ENCODE peak calls at places on chromosomes 13 and 19, in five cellular contexts. F, Q, X, G and O are unnamed samples.

GRCh38 chr13:113605461-113605860 is 20.9 kb downstream of the TFDP1 start:
- DNase-seq in F (no peak), Q (no peak), X (no peak), G (no peak), O (no peak)

GRCh38 chr19:4713384-4713951 is 10.2 kb downstream of the DPP9 start:
- DNase-seq in F (peak; percentile 100), Q (no peak), X (no peak), G (no peak), O (no peak)

GRCh38 chr19:48745208-48745995 is 1.3 kb downstream of the IZUMO1 start:
- DNase-seq in F (peak; percentile 63), Q (no peak), X (peak; percentile 69), G (no peak), O (peak; percentile 88)

GRCh38 chr19:18058208-18059009 is 28.3 kb downstream of the IL12RB1 start:
- DNase-seq in F (peak; percentile 80), Q (peak; percentile 83), X (peak; percentile 85), G (peak; percentile 21), O (peak; percentile 88)

GRCh38 chr19:14804755-14805154 is 26.4 kb upstream of the ADGRE2 start:
- DNase-seq in F (no peak), Q (no peak), X (no peak), G (no peak), O (no peak)

GRCh38 chr13:98761126-98761978 is 8.9 kb upstream of the SLC15A1 start:
- DNase-seq in F (no peak), Q (no peak), X (no peak), G (no peak), O (no peak)

GRCh38 chr19:51301266-51301665 is 10.2 kb upstream of the IGLON5 start:
- DNase-seq in F (no peak), Q (no peak), X (no peak), G (no peak), O (no peak)

GRCh38 chr13:93922063-93922462 is 557.4 kb downstream of the DCT start:
- DNase-seq in F (peak; percentile 10), Q (no peak), X (no peak), G (no peak), O (no peak)

GRCh38 chr19:51064534-51065220 is at the start of gene KLK13:
- DNase-seq in F (no peak), Q (peak; percentile 47), X (peak; percentile 94), G (no peak), O (no peak)

GRCh38 chr13:30790592-30790991 is 55.2 kb downstream of the ALOX5AP start:
- DNase-seq in F (no peak), Q (no peak), X (no peak), G (no peak), O (no peak)

GRCh38 chr19:3809881-3810707 is 23.9 kb upstream of the MATK start:
- DNase-seq in F (no peak), Q (no peak), X (no peak), G (no peak), O (no peak)

GRCh38 chr19:39319098-39319891 is 1.4 kb downstream of the LRFN1 start:
- DNase-seq in F (no peak), Q (no peak), X (no peak), G (no peak), O (no peak)

GRCh38 chr19:33802801-33803200 is 6.1 kb downstream of the KCTD15 start:
- DNase-seq in F (no peak), Q (no peak), X (no peak), G (no peak), O (no peak)

GRCh38 chr13:51681037-51681678 is 96.9 kb downstream of the WDFY2 start:
- DNase-seq in F (peak; percentile 91), Q (no peak), X (no peak), G (no peak), O (peak; percentile 44)

GRCh38 chr19:49224856-49225255 is 67.3 kb downstream of the TRPM4 start:
- DNase-seq in F (peak; percentile 88), Q (no peak), X (peak; percentile 61), G (no peak), O (peak; percentile 91)

GRCh38 chr13:87941244-87941643 is 270.1 kb downstream of the SLITRK5 start:
- DNase-seq in F (peak; percentile 58), Q (no peak), X (no peak), G (no peak), O (no peak)

GRCh38 chr13:97018029-97018819 is 23.9 kb upstream of the OXGR1 start:
- DNase-seq in F (peak; percentile 72), Q (no peak), X (peak; percentile 16), G (no peak), O (peak; percentile 63)
- TF ChIP-seq CTCF in F (peak; percentile 84), Q (peak; percentile 70), X (peak; percentile 78), G (peak; percentile 92), O (peak; percentile 86)

GRCh38 chr19:12840091-12841079 is 2.1 kb downstream of the MAST1 start:
- DNase-seq in F (peak; percentile 93), Q (peak; percentile 64), X (peak; percentile 97), G (no peak), O (peak; percentile 91)
- H3K27me3 ChIP-seq in F (no peaks in the 10 kb centered on the region), Q (peaks cover 8% of the 10 kb centered on the region), X (no peaks in the 10 kb centered on the region), G (peaks cover 42% of the 10 kb centered on the region), O (no peaks in the 10 kb centered on the region)

GRCh38 chr13:104206450-104207044 is 1140.3 kb upstream of the SLC10A2 start:
- DNase-seq in F (no peak), Q (no peak), X (no peak), G (no peak), O (no peak)

GRCh38 chr13:104198811-104199210 is 1132.6 kb upstream of the SLC10A2 start:
- DNase-seq in F (no peak), Q (no peak), X (no peak), G (no peak), O (no peak)

DNA sequence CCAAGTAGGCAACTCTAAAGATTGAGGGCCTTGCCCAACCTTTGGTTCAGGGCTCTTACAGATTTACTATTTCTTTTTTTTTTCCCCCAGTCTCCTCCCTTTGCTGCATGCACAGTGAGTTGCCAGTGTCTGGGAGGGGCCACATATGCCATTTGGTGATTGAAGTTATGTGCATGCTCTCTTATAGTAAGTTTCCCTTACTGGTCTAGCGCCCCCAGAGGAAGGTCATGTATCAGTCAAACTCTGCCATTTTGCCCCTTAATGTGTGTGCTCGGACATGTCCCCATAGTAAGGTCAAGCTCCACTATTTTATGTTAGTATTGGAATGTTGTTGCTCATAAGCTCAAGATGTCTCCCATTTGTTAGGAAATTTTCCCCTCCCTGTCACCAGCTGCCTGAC is 1138.0 kb upstream of the SLC10A2 start:
- DNase-seq in F (no peak), Q (no peak), X (no peak), G (no peak), O (no peak)
- TF ChIP-seq CTCF in F (peak; percentile 46), Q (no peak), X (no peak), G (no peak), O (peak; percentile 28)

GRCh38 chr19:676343-677105 is at the start of gene FSTL3:
- DNase-seq in F (peak; percentile 15), Q (peak; percentile 73), X (no peak), G (no peak), O (no peak)
- H3K27me3 ChIP-seq in F (no peaks in the 10 kb centered on the region), Q (no peaks in the 10 kb centered on the region), X (no peaks in the 10 kb centered on the region), G (no peaks in the 10 kb centered on the region), O (peaks cover 7% of the 10 kb centered on the region)

DNA sequence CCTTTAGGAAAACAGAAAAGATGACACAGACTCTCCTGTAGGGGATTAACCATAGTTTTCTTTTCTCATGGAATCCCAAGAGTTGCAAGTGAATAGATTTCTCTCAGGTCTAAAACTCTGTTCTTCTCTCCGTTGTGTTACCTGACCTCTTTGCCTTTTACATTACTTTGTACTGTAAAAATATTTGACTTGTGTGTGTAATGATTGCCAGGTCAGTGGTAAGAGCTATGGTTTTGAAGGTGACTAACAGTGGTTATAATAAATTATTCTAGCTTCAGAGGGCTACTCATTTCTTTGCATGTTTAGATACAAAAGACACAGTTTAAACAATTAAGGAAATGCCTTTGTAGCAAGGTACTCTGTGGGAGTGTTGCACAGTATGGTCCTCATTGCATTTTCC is 23.0 kb upstream of the PSG2 start:
- DNase-seq in F (peak; percentile 40), Q (no peak), X (no peak), G (no peak), O (no peak)
- TF ChIP-seq CTCF in F (no peak), Q (no peak), X (no peak), G (no peak), O (no peak)

DNA sequence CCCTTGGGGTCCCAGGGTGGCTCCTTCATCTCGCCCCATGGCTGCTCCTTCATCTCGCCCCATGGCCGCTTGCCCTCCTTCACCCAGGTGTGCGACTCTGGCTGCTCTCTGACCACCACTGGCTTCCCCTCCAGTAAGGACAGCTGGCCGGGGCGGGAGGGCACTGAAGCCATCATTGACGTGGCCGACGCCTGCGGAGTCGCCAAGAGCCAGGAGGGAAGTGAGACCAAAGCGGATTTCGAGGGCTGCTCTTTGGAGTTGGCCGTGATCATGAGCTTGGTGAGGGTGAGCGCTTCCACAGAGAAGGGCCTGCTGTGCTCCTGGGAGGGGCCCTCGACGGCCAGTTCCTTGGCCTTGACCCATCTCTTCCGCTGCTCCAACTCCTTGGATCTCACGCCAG is 4.0 kb upstream of the COX6B2 start:
- DNase-seq in F (no peak), Q (no peak), X (no peak), G (no peak), O (no peak)
- H3K27me3 ChIP-seq in F (peaks cover 6% of the 10 kb centered on the region), Q (no peaks in the 10 kb centered on the region), X (peaks cover 21% of the 10 kb centered on the region), G (no peaks in the 10 kb centered on the region), O (peaks cover 17% of the 10 kb centered on the region)

GRCh38 chr13:33761744-33762143 is 56.2 kb upstream of the RFC3 start:
- DNase-seq in F (peak; percentile 41), Q (no peak), X (peak; percentile 9), G (no peak), O (peak; percentile 36)
- TF ChIP-seq CTCF in F (peak; percentile 57), Q (no peak), X (peak; percentile 28), G (no peak), O (peak; percentile 56)

DNA sequence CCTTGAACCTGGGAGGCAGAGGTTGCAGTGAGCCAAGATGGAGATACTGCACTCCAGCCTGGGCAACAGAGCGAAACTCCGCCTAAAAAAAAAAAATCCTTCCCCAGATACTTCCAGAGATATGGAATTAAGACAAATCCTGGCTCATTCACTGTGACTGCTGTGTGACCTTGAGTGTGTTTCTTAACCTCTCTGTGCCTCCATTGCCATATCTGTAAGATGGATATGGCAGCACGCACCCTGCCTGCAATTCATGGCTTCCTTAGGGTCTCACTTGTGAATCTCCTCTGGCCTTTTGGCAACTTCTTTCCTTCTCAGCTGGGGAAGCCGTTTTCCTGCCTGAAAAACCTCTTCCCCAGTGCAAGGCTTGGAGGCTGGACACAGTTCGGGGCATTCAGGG is 33.8 kb upstream of the ONECUT3 start:
- DNase-seq in F (no peak), Q (no peak), X (no peak), G (no peak), O (no peak)
- H3K27me3 ChIP-seq in F (no peaks in the 10 kb centered on the region), Q (no peaks in the 10 kb centered on the region), X (peaks cover 28% of the 10 kb centered on the region), G (no peaks in the 10 kb centered on the region), O (peaks cover 30% of the 10 kb centered on the region)